ENCODE peak calls at places on chromosomes 2 and 18, in five cellular contexts. N is body of pancreas, F is tibial nerve, P is HCT116, I is IMR-90. Q is an unnamed sample.

GRCh38 chr2:17749753-17750438 is 3.7 kb downstream of the SMC6 start:
- DNase-seq in F (no peak), P (no peak), I (no peak), N (no peak), Q (no peak)

GRCh38 chr2:65361623-65362022 is 70.8 kb downstream of the SPRED2 start:
- DNase-seq in I (peak; percentile 48), P (no peak), N (no peak), F (no peak), Q (no peak)

GRCh38 chr2:9179572-9180201 is 26.9 kb upstream of the ASAP2 start:
- DNase-seq in P (peak; percentile 83), N (peak; percentile 28), F (no peak), I (peak; percentile 90), Q (no peak)

GRCh38 chr2:54085069-54085468 is 30.3 kb upstream of the ACYP2 start:
- DNase-seq in I (no peak), P (no peak), F (no peak), N (peak; percentile 28), Q (no peak)

GRCh38 chr18:79965119-79965902 is 868 bp downstream of the HSBP1L1 start:
- DNase-seq in P (no peak), I (peak; percentile 91), F (no peak), N (peak; percentile 65), Q (no peak)

GRCh38 chr2:20525041-20526035 is 78.5 kb downstream of the RHOB start:
- DNase-seq in F (peak; percentile 63), N (peak; percentile 36), I (peak; percentile 68), P (no peak), Q (no peak)

GRCh38 chr2:97011977-97012569 is 25.7 kb upstream of the FAM178B start:
- DNase-seq in N (peak; percentile 12), F (no peak), I (peak; percentile 70), P (peak; percentile 48), Q (no peak)

GRCh38 chr2:173288561-173288960 is 66.1 kb upstream of the CDCA7 start:
- DNase-seq in I (peak; percentile 77), F (no peak), N (no peak), P (no peak), Q (no peak)

GRCh38 chr2:149902104-149902503 is 314.5 kb upstream of the MMADHC start:
- DNase-seq in I (no peak), F (no peak), P (no peak), N (no peak), Q (no peak)

GRCh38 chr2:64698668-64699444 is 45.1 kb upstream of the SERTAD2 start:
- DNase-seq in I (peak; percentile 94), N (no peak), P (peak; percentile 24), F (no peak), Q (no peak)

GRCh38 chr18:13216732-13217465 is 1.7 kb upstream of the LDLRAD4 start:
- DNase-seq in P (no peak), N (peak; percentile 52), I (no peak), F (no peak), Q (peak; percentile 88)

GRCh38 chr2:96396095-96396494 is 60.5 kb downstream of the NCAPH start:
- DNase-seq in N (no peak), P (no peak), I (no peak), F (no peak), Q (no peak)

GRCh38 chr2:199659207-199659606 is 191.8 kb downstream of the FTCDNL1 start:
- DNase-seq in N (peak; percentile 34), I (peak; percentile 3), P (no peak), F (no peak), Q (no peak)

GRCh38 chr2:85889648-85890281 is 975 bp upstream of the ST3GAL5 start:
- DNase-seq in F (no peak), P (no peak), N (peak; percentile 61), I (no peak), Q (peak; percentile 90)

GRCh38 chr2:84290537-84290936 is 168.5 kb downstream of the SUCLG1 start:
- DNase-seq in P (no peak), F (no peak), I (no peak), N (no peak), Q (no peak)

GRCh38 chr18:22913861-22914260 is 19.3 kb upstream of the RBBP8 start:
- DNase-seq in I (no peak), P (peak; percentile 85), N (peak; percentile 93), F (no peak), Q (peak; percentile 85)

GRCh38 chr18:78735131-78736014 is 244.2 kb upstream of the SALL3 start:
- DNase-seq in N (no peak), P (no peak), I (no peak), F (no peak), Q (no peak)

GRCh38 chr2:65344182-65344581 is 88.2 kb downstream of the SPRED2 start:
- DNase-seq in I (no peak), N (no peak), F (no peak), P (no peak), Q (no peak)

GRCh38 chr2:202038471-202039277 is 5.0 kb downstream of the FZD7 start:
- DNase-seq in I (peak; percentile 62), P (peak; percentile 29), N (no peak), F (no peak), Q (no peak)

GRCh38 chr2:45210466-45211195 is 201.4 kb upstream of the SIX2 start:
- DNase-seq in P (no peak), N (no peak), I (peak; percentile 60), F (no peak), Q (no peak)

GRCh38 chr2:117832905-117833613 is 18.6 kb downstream of the DDX18 start:
- DNase-seq in I (peak; percentile 60), N (no peak), P (no peak), F (no peak), Q (no peak)

GRCh38 chr2:85420743-85421705 is 2.5 kb downstream of the SH2D6 start:
- DNase-seq in N (peak; percentile 98), P (no peak), F (peak; percentile 81), I (peak; percentile 77), Q (peak; percentile 98)

GRCh38 chr2:191679818-191680600 is 2.1 kb downstream of the NABP1 start:
- DNase-seq in N (no peak), P (peak; percentile 66), I (peak; percentile 93), F (no peak), Q (no peak)
- TF ChIP-seq POLR2A in N (no peak), P (no peak), I (peak; percentile 79), F (no peak), Q (no peak)

DNA sequence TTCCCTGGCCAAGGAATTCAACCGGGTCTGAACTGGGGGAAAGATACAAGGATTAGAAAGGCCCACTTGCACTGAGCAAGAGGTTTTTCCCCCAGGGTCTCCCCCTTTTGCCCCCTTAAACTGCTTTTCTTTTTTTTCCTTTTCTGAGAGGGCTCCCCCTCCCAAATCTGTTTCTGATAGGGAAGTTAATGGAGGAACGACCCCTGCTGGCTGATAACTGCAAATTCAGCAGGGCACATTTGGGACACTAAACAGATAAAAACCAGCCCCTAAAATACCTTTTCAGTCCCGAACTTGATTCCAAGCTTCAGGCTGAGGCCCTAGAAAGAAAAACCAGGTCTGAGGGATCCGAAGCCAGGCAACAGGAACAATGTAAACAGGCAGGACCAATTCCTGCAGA is 1012.4 kb upstream of the CRIM1 start:
- DNase-seq in N (no peak), F (no peak), I (no peak), P (no peak), Q (no peak)
- TF ChIP-seq CTCF in N (no peak), F (no peak), I (peak; percentile 28), P (no peak), Q (no peak)

GRCh38 chr2:206764673-206765241 is 371 bp downstream of the MDH1B start:
- DNase-seq in P (no peak), I (peak; percentile 1), N (no peak), F (no peak), Q (no peak)

GRCh38 chr2:206766057-206766930 is 888 bp downstream of the FASTKD2 start:
- DNase-seq in I (no peak), P (no peak), N (no peak), F (no peak), Q (no peak)

DNA sequence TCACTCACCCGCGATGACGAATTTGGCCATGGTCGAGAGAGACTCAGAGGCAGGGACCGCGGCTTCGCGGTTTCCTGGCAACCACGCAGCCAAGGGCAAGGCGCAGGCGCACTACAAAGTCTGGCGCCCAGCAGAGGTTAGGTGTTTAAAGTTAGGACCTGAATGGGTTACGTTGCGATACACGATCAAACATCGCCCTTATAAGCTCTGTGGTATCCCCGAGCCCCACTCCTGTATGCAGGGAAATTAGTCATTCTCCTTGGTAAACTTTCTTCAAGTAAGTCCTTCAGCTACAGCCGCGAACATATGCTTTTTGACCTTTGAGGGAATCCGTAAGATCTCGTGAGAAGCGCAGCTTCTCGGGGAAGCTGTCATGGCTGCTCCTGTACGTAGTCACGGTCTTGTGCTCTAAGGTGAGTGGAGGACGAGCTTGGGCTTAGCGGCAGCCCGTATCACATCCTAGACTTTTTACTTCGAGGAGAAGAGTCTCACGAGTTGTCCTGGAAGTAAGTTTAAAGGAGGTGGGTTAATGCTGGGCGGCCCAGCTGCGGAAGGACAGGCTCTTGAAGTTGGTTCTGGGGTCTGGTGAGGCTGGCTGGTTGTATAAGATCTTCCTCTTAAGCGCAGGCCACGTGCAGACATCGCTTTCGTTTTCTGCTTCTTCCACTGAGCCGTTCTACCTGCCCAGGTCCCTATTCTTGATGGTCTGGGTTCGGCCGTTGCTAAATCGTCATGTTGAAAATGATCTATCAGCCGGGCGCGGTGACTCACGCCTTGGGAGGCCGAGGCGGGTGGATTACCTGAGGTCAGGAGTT is at the start of the genes FASTKD2 and MDH1B:
- DNase-seq in P (peak; percentile 93), N (peak; percentile 89), F (peak; percentile 55), I (peak; percentile 97), Q (peak; percentile 96)
- TF ChIP-seq POLR2A in P (peak; percentile 78), N (peak; percentile 87), F (peak; percentile 52), I (peak; percentile 91), Q (no peak)

DNA sequence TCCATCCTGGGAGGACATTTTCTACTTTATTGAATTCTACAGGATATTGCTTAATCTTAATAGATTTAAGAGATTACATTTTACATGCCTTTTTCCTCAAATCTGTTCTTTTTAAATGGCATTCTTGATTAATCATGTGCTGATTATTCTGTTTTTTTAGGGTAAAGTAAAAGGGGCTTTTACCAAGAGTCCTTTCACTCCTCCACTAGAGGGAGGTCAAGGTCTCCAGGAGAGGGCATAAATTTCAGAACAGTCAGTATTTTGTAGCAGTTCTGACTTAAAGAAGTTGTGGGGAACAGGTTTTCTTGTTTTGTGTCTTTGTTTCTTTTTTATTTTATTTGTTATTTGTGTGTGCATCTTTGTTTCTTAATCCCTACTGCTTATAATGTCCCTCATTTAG is 25.4 kb downstream of the WDR75 start:
- DNase-seq in F (no peak), I (peak; percentile 50), P (no peak), N (no peak), Q (no peak)
- TF ChIP-seq CTCF in F (peak; percentile 35), I (peak; percentile 61), P (peak; percentile 19), N (peak; percentile 40), Q (no peak)

GRCh38 chr2:213958086-213958485 is 452.8 kb upstream of the VWC2L start:
- DNase-seq in P (no peak), F (no peak), N (no peak), I (no peak), Q (no peak)

DNA sequence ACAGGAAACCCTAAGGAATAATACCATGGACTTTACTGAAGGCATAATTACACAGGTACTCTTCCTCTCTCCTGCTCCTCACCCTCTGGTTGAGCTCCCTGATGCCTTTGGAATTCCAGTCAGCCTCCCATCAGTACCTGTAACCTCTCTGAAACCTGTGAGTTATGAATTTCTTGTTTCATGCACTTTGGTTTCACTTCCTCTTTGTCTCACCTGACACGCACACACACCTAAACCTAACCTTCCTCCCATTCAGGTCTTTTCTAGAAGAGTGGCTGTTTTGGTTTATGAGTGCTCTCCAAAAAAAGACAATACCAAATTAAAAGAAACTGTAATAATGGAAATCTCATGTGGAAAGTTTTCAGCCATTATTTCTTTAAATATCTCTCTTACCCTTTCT is 451.3 kb upstream of the VWC2L start:
- DNase-seq in P (no peak), I (no peak), N (no peak), F (no peak), Q (no peak)
- TF ChIP-seq POLR2A in P (no peak), I (no peak), N (no peak), F (no peak), Q (no peak)

GRCh38 chr2:143901185-143901842 is 618.6 kb downstream of the ZEB2 start:
- DNase-seq in N (no peak), I (peak; percentile 91), P (peak; percentile 51), F (no peak), Q (no peak)
- TF ChIP-seq CTCF in N (no peak), I (no peak), P (no peak), F (no peak), Q (no peak)

Q was measured in lower leg skin.